ENCODE peak calls at places on chromosome 5, in eight cellular contexts. M is cardiac muscle cell, C is GM12865, Y is skeletal muscle cell, W is mesendoderm, S is heart right ventricle, Z is spleen, R is A673. J is an unnamed sample.

GRCh38 chr5:91179018-91179417 is 204.1 kb downstream of the ARRDC3 start:
- DNase-seq in M (no peak), C (no peak), Y (no peak), W (no peak), S (no peak), Z (no peak), R (no peak), J (no peak)

GRCh38 chr5:160727296-160727997 is 124.6 kb downstream of the ATP10B start:
- DNase-seq in M (no peak), C (no peak), Y (no peak), W (peak), S (no peak), Z (no peak), R (no peak), J (no peak)

GRCh38 chr5:108345541-108346171 is 36.2 kb downstream of the FBXL17 start:
- DNase-seq in M (peak), C (peak), Y (peak), W (peak), S (no peak), Z (no peak), R (peak), J (no peak)

GRCh38 chr5:163757344-163757743 is 251.9 kb downstream of the MAT2B start:
- DNase-seq in M (peak), C (no peak), Y (peak), W (no peak), S (no peak), Z (no peak), R (no peak), J (no peak)

GRCh38 chr5:123359866-123360569 is 63.2 kb downstream of the CEP120 start:
- DNase-seq in M (peak), C (no peak), Y (no peak), W (no peak), S (peak), Z (no peak), R (peak), J (no peak)

GRCh38 chr5:141420855-141421488 is at the start of gene PCDHGA11:
- DNase-seq in M (peak), C (peak), Y (peak), W (peak), S (no peak), Z (no peak), R (peak), J (no peak)

GRCh38 chr5:73095564-73096238 is 24.7 kb upstream of the TMEM171 start:
- DNase-seq in M (no peak), C (no peak), Y (no peak), W (no peak), S (no peak), Z (no peak), R (no peak), J (no peak)

GRCh38 chr5:77892061-77893010 is 116.2 kb upstream of the TBCA start:
- DNase-seq in M (no peak), C (no peak), Y (no peak), W (no peak), S (no peak), Z (no peak), R (no peak), J (no peak)

GRCh38 chr5:31193591-31194457 is at the start of gene CDH6:
- DNase-seq in M (peak), C (no peak), Y (no peak), W (peak), S (peak), Z (peak), R (peak), J (no peak)

GRCh38 chr5:176500511-176500910 is 36.7 kb downstream of the RNF44 start:
- DNase-seq in M (no peak), C (no peak), Y (no peak), W (no peak), S (no peak), Z (no peak), R (no peak), J (no peak)

GRCh38 chr5:125348221-125348692 is 601.8 kb upstream of the ZNF608 start:
- DNase-seq in M (peak), C (no peak), Y (peak), W (peak), S (peak), Z (no peak), R (peak), J (no peak)

GRCh38 chr5:65037845-65038815 is 269.4 kb downstream of the CWC27 start:
- DNase-seq in M (no peak), C (no peak), Y (no peak), W (peak), S (peak), Z (no peak), R (peak), J (no peak)

DNA sequence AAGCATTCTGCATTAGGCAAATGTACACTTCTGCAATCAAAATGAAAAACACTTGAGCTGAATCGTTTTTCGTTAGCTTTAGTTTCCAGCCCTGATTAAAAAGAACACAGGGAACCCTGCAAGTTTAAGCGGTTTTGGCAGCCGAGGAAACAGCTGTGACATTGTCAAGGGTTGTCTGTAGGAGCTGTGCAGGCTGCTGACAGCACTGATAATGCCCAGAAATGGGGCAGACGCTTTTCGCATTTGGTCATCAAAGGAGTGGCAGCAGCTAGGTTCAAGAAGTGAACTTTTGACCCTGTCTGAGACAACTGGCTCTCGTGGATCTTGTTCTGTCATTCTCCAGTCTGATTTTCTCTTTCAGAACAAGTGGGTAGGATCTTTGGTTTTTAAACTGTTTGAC is 165.6 kb upstream of the CCDC152 start:
- DNase-seq in M (peak), C (peak), Y (no peak), W (no peak), S (peak), Z (no peak), R (no peak), J (no peak)
- H3K4me3 ChIP-seq in M (no peak), C (no peak), Y (no peak), W (no peak), S (no peak), Z (no peak), R (no peak), J (no peak)

DNA sequence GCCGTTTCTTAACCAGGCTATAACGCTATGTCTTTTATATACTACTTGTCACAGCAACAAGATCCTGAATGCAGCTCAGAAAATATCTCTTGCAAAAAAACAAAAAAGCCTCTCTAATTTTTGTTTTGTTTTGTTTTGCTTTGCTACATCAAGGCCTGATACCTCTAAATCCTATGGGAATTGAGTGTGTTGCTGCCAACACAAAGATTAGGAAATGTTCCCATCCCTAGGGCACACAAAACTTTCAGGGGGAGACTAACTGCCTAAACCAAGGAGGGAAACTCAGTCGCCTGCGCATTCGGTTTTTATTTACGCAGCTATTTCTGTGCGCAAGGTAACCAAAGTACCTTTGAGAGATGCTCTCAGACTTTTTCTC is 1.7 kb downstream of the SSBP2 start:
- DNase-seq in M (peak), C (no peak), Y (no peak), W (no peak), S (no peak), Z (no peak), R (no peak), J (no peak)
- H3K4me3 ChIP-seq in M (peak), C (peak), Y (peak), W (no peak), S (peak), Z (no peak), R (peak), J (peak)

DNA sequence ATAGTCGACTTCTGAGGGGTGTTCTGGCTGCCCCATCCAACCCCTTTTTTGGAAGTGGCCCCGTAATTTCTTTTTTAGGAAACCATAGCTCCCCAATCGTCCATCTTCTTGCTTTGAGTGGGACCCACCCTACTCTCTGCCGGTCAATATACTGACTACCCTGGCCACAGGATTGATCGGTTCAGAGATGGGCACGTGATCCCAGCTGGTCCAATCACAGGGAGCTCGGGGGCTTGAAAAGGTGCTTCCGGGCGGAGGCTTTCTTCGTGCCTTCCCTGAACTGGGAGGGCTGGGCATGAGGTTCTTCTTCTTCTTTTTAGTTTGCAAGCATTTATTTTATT is 78.7 kb upstream of the SH3PXD2B start:
- DNase-seq in M (no peak), C (no peak), Y (no peak), W (no peak), S (no peak), Z (peak), R (no peak), J (no peak)
- H3K4me3 ChIP-seq in M (no peak), C (no peak), Y (no peak), W (no peak), S (no peak), Z (no peak), R (no peak), J (no peak)

GRCh38 chr5:217860-218456 is at the start of the genes CCDC127 and SDHA:
- DNase-seq in M (peak), C (peak), Y (peak), W (peak), S (peak), Z (peak), R (peak), J (peak)

GRCh38 chr5:219492-219891 is 1.4 kb downstream of the SDHA start:
- DNase-seq in M (peak), C (peak), Y (no peak), W (peak), S (no peak), Z (no peak), R (no peak), J (no peak)

GRCh38 chr5:218457-219289 is 553 bp downstream of the SDHA start:
- DNase-seq in M (peak), C (peak), Y (no peak), W (peak), S (peak), Z (peak), R (no peak), J (no peak)

GRCh38 chr5:223791-224190 is 5.7 kb downstream of the SDHA start:
- DNase-seq in M (no peak), C (no peak), Y (no peak), W (no peak), S (no peak), Z (no peak), R (no peak), J (no peak)

DNA sequence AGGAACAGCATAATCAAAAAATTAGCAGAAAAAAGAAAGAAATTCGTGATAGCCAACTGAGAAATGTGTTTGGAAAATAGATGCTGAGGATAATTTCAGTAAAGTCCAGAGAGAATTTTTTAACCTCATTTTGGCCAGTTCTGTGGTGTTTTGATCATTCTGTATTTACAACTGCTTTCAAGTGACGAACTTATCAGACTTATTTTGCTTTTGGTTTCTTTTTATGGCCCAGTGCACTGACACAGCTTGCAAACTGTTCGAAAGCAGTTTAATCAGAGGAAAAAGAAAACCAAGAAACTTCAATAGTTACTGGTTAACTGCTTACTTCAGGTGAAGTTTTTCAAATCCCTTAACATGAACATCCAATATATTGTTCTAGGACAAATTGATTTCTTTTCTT is 1.9 kb downstream of the SDHA start:
- DNase-seq in M (no peak), C (peak), Y (no peak), W (no peak), S (no peak), Z (no peak), R (no peak), J (no peak)
- H3K4me3 ChIP-seq in M (peak), C (peak), Y (no peak), W (no peak), S (peak), Z (peak), R (peak), J (peak)

GRCh38 chr5:93598997-93599371 is 16.0 kb downstream of the NR2F1 start:
- DNase-seq in M (no peak), C (no peak), Y (no peak), W (no peak), S (no peak), Z (no peak), R (no peak), J (no peak)
- H3K4me3 ChIP-seq in M (no peak), C (no peak), Y (no peak), W (no peak), S (no peak), Z (no peak), R (no peak), J (no peak)

J was measured in breast epithelium.